ENCODE peak calls at places on chromosomes 7 and 10, in ten cellular contexts. One of them, this sample, is unnamed.

GRCh38 chr7:91295571-91295970 is 31.3 kb downstream of the FZD1 start:
- DNase-seq in COLO829: no peak
- DNase-seq in hypothalamus: no peak
- DNase-seq in SK-MEL-5: no peak
- DNase-seq in right cardiac atrium: no peak
- DNase-seq in Peyer's patch: no peak
- DNase-seq in AG08395: no peak
- DNase-seq in activated T-cell treated with anti-CD3 and anti-CD28 coated beads for 1 hour: no peak
- DNase-seq in hippocampal formation: no peak
- DNase-seq in fibroblast of lung: no peak
- DNase-seq in this sample: no peak

GRCh38 chr7:157577061-157577460 is 240.3 kb downstream of the DNAJB6 start:
- DNase-seq in COLO829: no peak
- DNase-seq in hypothalamus: no peak
- DNase-seq in SK-MEL-5: no peak
- DNase-seq in right cardiac atrium: no peak
- DNase-seq in Peyer's patch: no peak
- DNase-seq in AG08395: no peak
- DNase-seq in activated T-cell treated with anti-CD3 and anti-CD28 coated beads for 1 hour: no peak
- DNase-seq in hippocampal formation: no peak
- DNase-seq in fibroblast of lung: no peak
- DNase-seq in this sample: no peak

GRCh38 chr10:117651121-117651520 is 108.6 kb downstream of the EMX2 start:
- DNase-seq in COLO829: no peak
- DNase-seq in hypothalamus: no peak
- DNase-seq in SK-MEL-5: no peak
- DNase-seq in right cardiac atrium: no peak
- DNase-seq in Peyer's patch: no peak
- DNase-seq in AG08395: no peak
- DNase-seq in activated T-cell treated with anti-CD3 and anti-CD28 coated beads for 1 hour: no peak
- DNase-seq in hippocampal formation: no peak
- DNase-seq in fibroblast of lung: no peak
- DNase-seq in this sample: peak; percentile 8

GRCh38 chr10:12351447-12351846 is 2.1 kb downstream of the CAMK1D start:
- DNase-seq in COLO829: no peak
- DNase-seq in hypothalamus: no peak
- DNase-seq in SK-MEL-5: no peak
- DNase-seq in right cardiac atrium: no peak
- DNase-seq in Peyer's patch: peak; percentile 49
- DNase-seq in AG08395: no peak
- DNase-seq in activated T-cell treated with anti-CD3 and anti-CD28 coated beads for 1 hour: no peak
- DNase-seq in hippocampal formation: no peak
- DNase-seq in fibroblast of lung: no peak
- DNase-seq in this sample: no peak

GRCh38 chr7:30168800-30169584 is 34.2 kb downstream of the MTURN start:
- DNase-seq in COLO829: peak; percentile 47
- DNase-seq in hypothalamus: no peak
- DNase-seq in SK-MEL-5: peak; percentile 47
- DNase-seq in right cardiac atrium: no peak
- DNase-seq in Peyer's patch: no peak
- DNase-seq in AG08395: peak; percentile 93
- DNase-seq in activated T-cell treated with anti-CD3 and anti-CD28 coated beads for 1 hour: no peak
- DNase-seq in hippocampal formation: no peak
- DNase-seq in fibroblast of lung: peak; percentile 94
- DNase-seq in this sample: peak; percentile 75

GRCh38 chr7:92820191-92820590 is 16.2 kb downstream of the CDK6 start:
- DNase-seq in COLO829: no peak
- DNase-seq in hypothalamus: no peak
- DNase-seq in SK-MEL-5: no peak
- DNase-seq in right cardiac atrium: no peak
- DNase-seq in Peyer's patch: no peak
- DNase-seq in AG08395: no peak
- DNase-seq in activated T-cell treated with anti-CD3 and anti-CD28 coated beads for 1 hour: no peak
- DNase-seq in hippocampal formation: no peak
- DNase-seq in fibroblast of lung: no peak
- DNase-seq in this sample: no peak

GRCh38 chr10:122815458-122815857 is 30.2 kb downstream of the CUZD1 start:
- DNase-seq in COLO829: no peak
- DNase-seq in hypothalamus: no peak
- DNase-seq in SK-MEL-5: no peak
- DNase-seq in right cardiac atrium: no peak
- DNase-seq in Peyer's patch: no peak
- DNase-seq in AG08395: no peak
- DNase-seq in activated T-cell treated with anti-CD3 and anti-CD28 coated beads for 1 hour: no peak
- DNase-seq in hippocampal formation: no peak
- DNase-seq in fibroblast of lung: no peak
- DNase-seq in this sample: no peak

GRCh38 chr10:133117688-133118071 is 30.0 kb downstream of the ADGRA1 start:
- DNase-seq in COLO829: no peak
- DNase-seq in hypothalamus: no peak
- DNase-seq in SK-MEL-5: peak; percentile 25
- DNase-seq in right cardiac atrium: no peak
- DNase-seq in Peyer's patch: no peak
- DNase-seq in AG08395: no peak
- DNase-seq in activated T-cell treated with anti-CD3 and anti-CD28 coated beads for 1 hour: no peak
- DNase-seq in hippocampal formation: no peak
- DNase-seq in fibroblast of lung: no peak
- DNase-seq in this sample: no peak

GRCh38 chr10:18378766-18379165 is 238.5 kb downstream of the CACNB2 start:
- DNase-seq in COLO829: no peak
- DNase-seq in hypothalamus: no peak
- DNase-seq in SK-MEL-5: no peak
- DNase-seq in right cardiac atrium: no peak
- DNase-seq in Peyer's patch: no peak
- DNase-seq in AG08395: no peak
- DNase-seq in activated T-cell treated with anti-CD3 and anti-CD28 coated beads for 1 hour: no peak
- DNase-seq in hippocampal formation: no peak
- DNase-seq in fibroblast of lung: no peak
- DNase-seq in this sample: no peak

GRCh38 chr7:106625678-106626301 is 35.2 kb downstream of the CCDC71L start:
- DNase-seq in COLO829: no peak
- DNase-seq in hypothalamus: no peak
- DNase-seq in SK-MEL-5: no peak
- DNase-seq in right cardiac atrium: peak; percentile 20
- DNase-seq in Peyer's patch: no peak
- DNase-seq in AG08395: no peak
- DNase-seq in activated T-cell treated with anti-CD3 and anti-CD28 coated beads for 1 hour: no peak
- DNase-seq in hippocampal formation: no peak
- DNase-seq in fibroblast of lung: no peak
- DNase-seq in this sample: no peak

GRCh38 chr10:18261063-18261462 is 120.8 kb downstream of the CACNB2 start:
- DNase-seq in COLO829: no peak
- DNase-seq in hypothalamus: peak; percentile 8
- DNase-seq in SK-MEL-5: no peak
- DNase-seq in right cardiac atrium: no peak
- DNase-seq in Peyer's patch: no peak
- DNase-seq in AG08395: no peak
- DNase-seq in activated T-cell treated with anti-CD3 and anti-CD28 coated beads for 1 hour: no peak
- DNase-seq in hippocampal formation: no peak
- DNase-seq in fibroblast of lung: no peak
- DNase-seq in this sample: no peak

GRCh38 chr10:121974019-121974534 is 940 bp downstream of the NSMCE4A start:
- DNase-seq in COLO829: no peak
- DNase-seq in hypothalamus: no peak
- DNase-seq in SK-MEL-5: no peak
- DNase-seq in right cardiac atrium: no peak
- DNase-seq in Peyer's patch: no peak
- DNase-seq in AG08395: no peak
- DNase-seq in activated T-cell treated with anti-CD3 and anti-CD28 coated beads for 1 hour: no peak
- DNase-seq in hippocampal formation: no peak
- DNase-seq in fibroblast of lung: no peak
- DNase-seq in this sample: peak; percentile 58

GRCh38 chr7:100612730-100613446 is 548 bp downstream of the MOSPD3 start:
- DNase-seq in COLO829: no peak
- DNase-seq in hypothalamus: no peak
- DNase-seq in SK-MEL-5: peak; percentile 37
- DNase-seq in right cardiac atrium: no peak
- DNase-seq in Peyer's patch: peak; percentile 53
- DNase-seq in AG08395: no peak
- DNase-seq in activated T-cell treated with anti-CD3 and anti-CD28 coated beads for 1 hour: no peak
- DNase-seq in hippocampal formation: no peak
- DNase-seq in fibroblast of lung: no peak
- DNase-seq in this sample: peak; percentile 35

GRCh38 chr7:112286294-112287086 is 80.0 kb downstream of the ZNF277 start:
- DNase-seq in COLO829: no peak
- DNase-seq in hypothalamus: no peak
- DNase-seq in SK-MEL-5: no peak
- DNase-seq in right cardiac atrium: no peak
- DNase-seq in Peyer's patch: no peak
- DNase-seq in AG08395: no peak
- DNase-seq in activated T-cell treated with anti-CD3 and anti-CD28 coated beads for 1 hour: no peak
- DNase-seq in hippocampal formation: peak; percentile 62
- DNase-seq in fibroblast of lung: no peak
- DNase-seq in this sample: no peak

GRCh38 chr10:19860107-19860506 is 43.9 kb downstream of the PLXDC2 start:
- DNase-seq in COLO829: no peak
- DNase-seq in hypothalamus: no peak
- DNase-seq in SK-MEL-5: no peak
- DNase-seq in right cardiac atrium: no peak
- DNase-seq in Peyer's patch: no peak
- DNase-seq in AG08395: no peak
- DNase-seq in activated T-cell treated with anti-CD3 and anti-CD28 coated beads for 1 hour: no peak
- DNase-seq in hippocampal formation: no peak
- DNase-seq in fibroblast of lung: no peak
- DNase-seq in this sample: no peak

GRCh38 chr7:131327049-131327625 is 539 bp upstream of the MKLN1 start:
- DNase-seq in COLO829: peak; percentile 82
- DNase-seq in hypothalamus: no peak
- DNase-seq in SK-MEL-5: peak; percentile 71
- DNase-seq in right cardiac atrium: no peak
- DNase-seq in Peyer's patch: peak; percentile 65
- DNase-seq in AG08395: peak; percentile 72
- DNase-seq in activated T-cell treated with anti-CD3 and anti-CD28 coated beads for 1 hour: no peak
- DNase-seq in hippocampal formation: peak; percentile 59
- DNase-seq in fibroblast of lung: peak; percentile 77
- DNase-seq in this sample: no peak

GRCh38 chr7:30433082-30433481 is 45.5 kb downstream of the NOD1 start:
- DNase-seq in COLO829: no peak
- DNase-seq in hypothalamus: no peak
- DNase-seq in SK-MEL-5: no peak
- DNase-seq in right cardiac atrium: peak; percentile 65
- DNase-seq in Peyer's patch: peak; percentile 61
- DNase-seq in AG08395: peak; percentile 69
- DNase-seq in activated T-cell treated with anti-CD3 and anti-CD28 coated beads for 1 hour: no peak
- DNase-seq in hippocampal formation: peak; percentile 78
- DNase-seq in fibroblast of lung: peak; percentile 79
- DNase-seq in this sample: no peak

GRCh38 chr10:57867226-57867625 is 400.5 kb downstream of the IPMK start:
- DNase-seq in COLO829: no peak
- DNase-seq in hypothalamus: no peak
- DNase-seq in SK-MEL-5: no peak
- DNase-seq in right cardiac atrium: no peak
- DNase-seq in Peyer's patch: no peak
- DNase-seq in AG08395: no peak
- DNase-seq in activated T-cell treated with anti-CD3 and anti-CD28 coated beads for 1 hour: no peak
- DNase-seq in hippocampal formation: no peak
- DNase-seq in fibroblast of lung: peak; percentile 1
- DNase-seq in this sample: no peak

GRCh38 chr7:71278301-71278700 is 146.4 kb downstream of the GALNT17 start:
- DNase-seq in COLO829: no peak
- DNase-seq in hypothalamus: no peak
- DNase-seq in SK-MEL-5: no peak
- DNase-seq in right cardiac atrium: no peak
- DNase-seq in Peyer's patch: no peak
- DNase-seq in AG08395: no peak
- DNase-seq in activated T-cell treated with anti-CD3 and anti-CD28 coated beads for 1 hour: no peak
- DNase-seq in hippocampal formation: no peak
- DNase-seq in fibroblast of lung: peak; percentile 5
- DNase-seq in this sample: no peak

GRCh38 chr10:46309511-46310142 is 22.8 kb downstream of the ANTXRL start:
- DNase-seq in COLO829: no peak
- DNase-seq in hypothalamus: no peak
- DNase-seq in SK-MEL-5: no peak
- DNase-seq in right cardiac atrium: no peak
- DNase-seq in Peyer's patch: peak; percentile 25
- DNase-seq in AG08395: no peak
- DNase-seq in activated T-cell treated with anti-CD3 and anti-CD28 coated beads for 1 hour: no peak
- DNase-seq in hippocampal formation: no peak
- DNase-seq in fibroblast of lung: no peak
- DNase-seq in this sample: no peak

GRCh38 chr7:138784692-138785091 is 13.1 kb upstream of the TMEM213 start:
- DNase-seq in COLO829: peak; percentile 99
- DNase-seq in hypothalamus: no peak
- DNase-seq in SK-MEL-5: peak; percentile 100
- DNase-seq in right cardiac atrium: no peak
- DNase-seq in Peyer's patch: no peak
- DNase-seq in AG08395: no peak
- DNase-seq in activated T-cell treated with anti-CD3 and anti-CD28 coated beads for 1 hour: no peak
- DNase-seq in hippocampal formation: no peak
- DNase-seq in fibroblast of lung: no peak
- DNase-seq in this sample: no peak

GRCh38 chr7:156783864-156784263 is 109.1 kb downstream of the LMBR1 start:
- DNase-seq in COLO829: no peak
- DNase-seq in hypothalamus: no peak
- DNase-seq in SK-MEL-5: no peak
- DNase-seq in right cardiac atrium: no peak
- DNase-seq in Peyer's patch: no peak
- DNase-seq in AG08395: no peak
- DNase-seq in activated T-cell treated with anti-CD3 and anti-CD28 coated beads for 1 hour: no peak
- DNase-seq in hippocampal formation: no peak
- DNase-seq in fibroblast of lung: peak; percentile 9
- DNase-seq in this sample: no peak

GRCh38 chr10:82282782-82283456 is 407.9 kb downstream of the NRG3 start:
- DNase-seq in COLO829: no peak
- DNase-seq in hypothalamus: no peak
- DNase-seq in SK-MEL-5: peak; percentile 6
- DNase-seq in right cardiac atrium: no peak
- DNase-seq in Peyer's patch: no peak
- DNase-seq in AG08395: no peak
- DNase-seq in activated T-cell treated with anti-CD3 and anti-CD28 coated beads for 1 hour: no peak
- DNase-seq in hippocampal formation: no peak
- DNase-seq in fibroblast of lung: no peak
- DNase-seq in this sample: peak; percentile 3

GRCh38 chr7:157132796-157133195 is 5.9 kb upstream of the UBE3C start:
- DNase-seq in COLO829: no peak
- DNase-seq in hypothalamus: no peak
- DNase-seq in SK-MEL-5: peak; percentile 38
- DNase-seq in right cardiac atrium: no peak
- DNase-seq in Peyer's patch: peak; percentile 2
- DNase-seq in AG08395: no peak
- DNase-seq in activated T-cell treated with anti-CD3 and anti-CD28 coated beads for 1 hour: no peak
- DNase-seq in hippocampal formation: no peak
- DNase-seq in fibroblast of lung: no peak
- DNase-seq in this sample: no peak